ENCODE peak calls at places on chromosomes 4 and X, in four cellular contexts. A is uterus, E is IMR-90, T is stomach. P is an unnamed sample. For H3K4me1 and H3K9me3, the result is how much of the 10 kb centered on the place peaks cover.

GRCh38 chr4:99723555-99724450 is 66.2 kb upstream of the C4orf54 start:
- DNase-seq in A (peak), E (peak), T (peak), P (peak)

GRCh38 chrX:14802943-14803710 is 69.7 kb downstream of the FANCB start:
- DNase-seq in A (no peak), E (no peak), T (no peak), P (no peak)

GRCh38 chr4:10203851-10204250 is 87.3 kb upstream of the WDR1 start:
- DNase-seq in A (no peak), E (no peak), T (no peak), P (no peak)

GRCh38 chrX:108304210-108304609 is 134.0 kb downstream of the COL4A6 start:
- DNase-seq in A (no peak), E (peak), T (no peak), P (no peak)

GRCh38 chr4:37767546-37767945 is 58.9 kb upstream of the PGM2 start:
- DNase-seq in A (peak), E (peak), T (peak), P (no peak)

GRCh38 chr4:168866635-168867034 is 143.4 kb downstream of the CBR4 start:
- DNase-seq in A (no peak), E (no peak), T (no peak), P (no peak)

GRCh38 chrX:126170715-126171114 is 4.6 kb upstream of the DCAF12L2 start:
- DNase-seq in A (no peak), E (no peak), T (no peak), P (no peak)

GRCh38 chr4:55547461-55547770 is 707 bp upstream of the CLOCK start:
- DNase-seq in A (no peak), E (no peak), T (no peak), P (no peak)

GRCh38 chrX:136752796-136753195 is 27.9 kb downstream of the ARHGEF6 start:
- DNase-seq in A (no peak), E (peak), T (no peak), P (no peak)

GRCh38 chrX:72111011-72111708 is 20.6 kb downstream of the RTL5 start:
- DNase-seq in A (no peak), E (no peak), T (no peak), P (no peak)

GRCh38 chrX:46444011-46444410 is 101.2 kb downstream of the ZNF674 start:
- DNase-seq in A (no peak), E (peak), T (no peak), P (no peak)

GRCh38 chrX:14919421-14919820 is 46.2 kb downstream of the MOSPD2 start:
- DNase-seq in A (no peak), E (no peak), T (no peak), P (no peak)

GRCh38 chrX:41097326-41097725 is 12.1 kb downstream of the USP9X start:
- DNase-seq in A (no peak), E (no peak), T (no peak), P (no peak)

GRCh38 chr4:9594948-9595347 is 150.7 kb downstream of the DEFB131A start:
- DNase-seq in A (no peak), E (no peak), T (no peak), P (no peak)

GRCh38 chr4:71906096-71906495 is 122.2 kb upstream of the GC start:
- DNase-seq in A (no peak), E (no peak), T (no peak), P (no peak)

GRCh38 chrX:2324116-2324515 is 176.7 kb downstream of the DHRSX start:
- DNase-seq in A (no peak), E (no peak), T (no peak), P (no peak)

GRCh38 chrX:2327423-2327822 is 173.4 kb downstream of the DHRSX start:
- DNase-seq in A (no peak), E (no peak), T (no peak), P (no peak)

GRCh38 chrX:2320580-2321327 is 180.0 kb downstream of the DHRSX start:
- DNase-seq in A (no peak), E (peak), T (peak), P (peak)

GRCh38 chrX:2321411-2321810 is 179.4 kb downstream of the DHRSX start:
- DNase-seq in A (no peak), E (no peak), T (no peak), P (no peak)

DNA sequence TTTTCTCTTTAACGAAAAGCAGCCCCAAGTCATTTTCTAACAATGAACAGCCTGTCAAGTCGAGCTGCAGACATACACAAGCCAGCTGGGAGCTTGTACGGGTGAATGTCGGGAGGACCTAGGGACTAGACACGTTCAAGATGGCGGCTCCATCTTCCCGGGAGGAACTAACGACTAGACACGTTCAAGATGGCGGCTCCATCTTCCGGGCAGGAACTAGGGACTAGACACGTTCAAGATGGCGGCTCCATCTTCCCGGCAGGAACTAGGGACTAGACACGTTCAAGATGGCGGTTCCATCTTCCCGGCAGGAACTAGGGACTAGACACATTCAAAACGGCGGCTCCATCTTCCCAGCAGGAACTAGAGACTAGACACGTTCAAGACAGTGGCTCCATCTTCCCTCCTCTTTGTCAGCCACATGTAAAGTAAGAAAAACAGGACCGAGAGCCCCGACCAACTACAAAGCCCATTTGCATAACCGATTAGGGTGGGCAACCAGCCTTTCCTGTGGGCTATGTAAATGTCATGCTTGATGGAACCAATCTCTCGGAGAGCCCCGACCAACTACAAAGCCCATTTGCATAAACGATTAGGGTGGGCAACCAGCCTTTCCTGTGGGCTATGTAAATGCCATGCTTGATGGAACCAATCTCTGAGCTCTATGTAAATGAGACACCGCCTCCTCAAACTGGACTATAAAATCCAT is 175.5 kb downstream of the DHRSX start:
- DNase-seq in A (peak), E (peak), T (peak), P (peak)
- TF ChIP-seq POLR2A in A (no peak), E (no peak), T (no peak), P (no peak)

DNA sequence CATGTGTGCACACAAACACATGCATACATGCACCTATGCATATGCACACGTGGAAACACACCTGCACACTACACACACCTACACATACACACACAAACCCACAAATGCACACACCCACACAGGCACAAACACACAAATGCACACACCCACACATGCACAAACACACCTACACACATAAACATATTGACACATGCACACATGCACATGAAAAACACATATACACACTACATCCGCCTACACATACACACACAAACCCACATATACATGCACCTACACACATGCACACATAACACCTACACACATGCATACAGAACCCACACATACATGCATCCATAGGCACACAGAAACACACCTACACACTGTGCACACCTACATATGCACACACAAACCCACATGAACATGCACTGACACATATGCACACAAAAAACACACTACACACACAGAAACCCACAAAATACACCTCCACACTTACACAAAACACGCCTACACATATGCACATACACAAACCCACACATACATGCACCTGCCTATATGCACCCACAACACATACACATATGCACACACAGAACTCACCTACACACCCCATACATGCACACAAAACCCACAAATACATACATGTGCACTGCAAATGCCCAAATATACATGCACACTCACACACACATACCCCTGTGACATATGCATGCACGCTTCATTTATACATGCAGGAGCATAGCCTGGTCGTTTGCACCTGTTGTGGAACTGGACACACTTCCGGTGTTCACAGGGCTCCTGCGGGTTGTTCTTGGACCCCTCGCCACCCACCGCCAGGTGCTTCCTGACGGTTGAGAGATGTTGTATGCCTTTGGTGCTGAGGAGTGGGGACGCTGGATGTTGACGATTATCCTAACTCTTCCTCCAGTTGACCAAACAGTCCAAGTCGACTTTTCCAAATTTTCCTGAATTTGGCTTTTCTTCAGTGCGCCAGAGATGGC is 22.1 kb downstream of the CD99 start:
- DNase-seq in A (no peak), E (no peak), T (no peak), P (no peak)
- H3K4me1 ChIP-seq in A (under half), E (under half), T (under half), P (under half)

GRCh38 chr4:16659120-16659519 is 239.3 kb downstream of the LDB2 start:
- DNase-seq in A (no peak), E (no peak), T (no peak), P (no peak)
- H3K9me3 ChIP-seq in A (under half), E (under half), T (under half), P (under half)

GRCh38 chrX:20265726-20266681 is 705 bp downstream of the RPS6KA3 start:
- DNase-seq in A (peak), E (peak), T (no peak), P (peak)

GRCh38 chrX:20267599-20267923 is 852 bp upstream of the RPS6KA3 start:
- DNase-seq in A (no peak), E (peak), T (no peak), P (no peak)

GRCh38 chrX:20266810-20267598 is at the start of gene RPS6KA3:
- DNase-seq in A (peak), E (peak), T (peak), P (peak)

GRCh38 chrX:20263474-20263873 is 3.2 kb downstream of the RPS6KA3 start:
- DNase-seq in A (no peak), E (peak), T (no peak), P (no peak)

GRCh38 chrX:20265221-20265725 is 1.4 kb downstream of the RPS6KA3 start:
- DNase-seq in A (peak), E (peak), T (peak), P (peak)
- TF ChIP-seq POLR2A in A (no peak), E (peak), T (no peak), P (peak)

DNA sequence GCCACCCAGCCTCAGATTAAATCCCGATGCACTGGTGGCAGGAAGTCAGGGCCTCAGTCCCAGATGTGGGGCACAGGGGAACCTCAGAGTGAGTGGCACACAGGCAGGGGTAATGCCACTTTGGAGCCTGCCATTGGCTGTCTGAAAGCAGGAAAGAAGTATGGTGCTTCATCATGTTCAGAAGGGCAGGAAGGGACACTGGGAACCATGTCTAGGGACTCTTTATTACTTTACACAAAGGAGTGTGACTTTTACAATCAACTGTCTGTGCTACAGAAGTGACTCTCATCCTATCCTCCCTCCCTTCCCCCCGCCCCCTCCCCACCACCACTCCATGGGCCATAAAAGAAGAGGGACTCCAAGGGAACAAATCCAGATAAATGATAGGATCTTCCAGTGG is 2.3 kb upstream of the TMEM154 start:
- DNase-seq in A (no peak), E (no peak), T (no peak), P (no peak)
- H3K4me1 ChIP-seq in A (under half), E (under half), T (under half), P (under half)

GRCh38 chrX:37767438-37767837 is 12.4 kb upstream of the CYBB start:
- DNase-seq in A (no peak), E (no peak), T (no peak), P (no peak)
- H3K9me3 ChIP-seq in A (under half), E (under half), T (under half), P (under half)

GRCh38 chr4:17576932-17577659 is at the start of gene LAP3:
- DNase-seq in A (peak), E (peak), T (peak), P (peak)
- TF ChIP-seq POLR2A in A (peak), E (peak), T (no peak), P (peak)

GRCh38 chrX:150478496-150479492 is 89.6 kb upstream of the MTM1 start:
- DNase-seq in A (no peak), E (no peak), T (no peak), P (no peak)
- H3K4me1 ChIP-seq in A (under half), E (under half), T (under half), P (under half)